ENCODE peak calls at places on chromosomes 1 and 21, in five cellular contexts. J is breast epithelium; R is neuronal stem cell; U is colonic mucosa; B is naive thymus-derived CD4-positive, alpha-beta T cell. L is an unnamed sample.

GRCh38 chr1:23524716-23525401 is 6.2 kb downstream of the E2F2 start:
- DNase-seq in J (no peak), R (no peak), U (peak; percentile 92), B (no peak), L (no peak)

GRCh38 chr1:219745070-219745469 is 132.2 kb upstream of the ZC3H11B start:
- DNase-seq in J (no peak), R (no peak), U (no peak), B (no peak), L (no peak)

GRCh38 chr1:193568451-193568985 is 382.1 kb upstream of the B3GALT2 start:
- DNase-seq in J (no peak), R (no peak), U (no peak), B (no peak), L (no peak)

GRCh38 chr1:26403656-26404055 is 7.0 kb upstream of the LIN28A start:
- DNase-seq in J (no peak), R (no peak), U (no peak), B (no peak), L (no peak)

GRCh38 chr21:25313891-25314646 is 293.2 kb downstream of the MRPL39 start:
- DNase-seq in J (no peak), R (no peak), U (no peak), B (no peak), L (no peak)

GRCh38 chr1:84691139-84691783 is 1.0 kb upstream of the SSX2IP start:
- DNase-seq in J (no peak), R (no peak), U (no peak), B (no peak), L (no peak)

GRCh38 chr1:180841460-180841859 is 71.2 kb upstream of the KIAA1614 start:
- DNase-seq in J (no peak), R (no peak), U (no peak), B (no peak), L (no peak)

GRCh38 chr1:18446751-18447150 is 34.0 kb upstream of the KLHDC7A start:
- DNase-seq in J (no peak), R (no peak), U (no peak), B (no peak), L (no peak)

GRCh38 chr21:26881504-26882228 is 36.5 kb upstream of the ADAMTS1 start:
- DNase-seq in J (no peak), R (peak; percentile 8), U (no peak), B (no peak), L (no peak)

GRCh38 chr1:1371354-1371740 is 3.7 kb downstream of the AURKAIP1 start:
- DNase-seq in J (no peak), R (no peak), U (no peak), B (peak; percentile 57), L (no peak)
- H3K4me3 ChIP-seq in J (no peak overlapping the region), R (no peak overlapping the region), U (no peak overlapping the region), B (peak overlapping the region; percentile 33), L (no peak overlapping the region)

GRCh38 chr21:17050646-17051045 is 462.2 kb upstream of the CXADR start:
- DNase-seq in J (no peak), R (no peak), U (no peak), B (no peak), L (no peak)
- H3K4me3 ChIP-seq in J (no peak overlapping the region), R (no peak overlapping the region), U (no peak overlapping the region), B (no peak overlapping the region), L (no peak overlapping the region)

GRCh38 chr1:147768582-147768981 is 8.2 kb upstream of the GJA5 start:
- DNase-seq in J (no peak), R (no peak), U (no peak), B (no peak), L (no peak)

GRCh38 chr1:147772540-147772939 is 12.1 kb upstream of the GJA5 start:
- DNase-seq in J (no peak), R (no peak), U (no peak), B (no peak), L (no peak)

GRCh38 chr1:147769107-147769506 is 8.7 kb upstream of the GJA5 start:
- DNase-seq in J (no peak), R (no peak), U (no peak), B (no peak), L (peak; percentile 31)

GRCh38 chr1:147771216-147772125 is 11.1 kb upstream of the GJA5 start:
- DNase-seq in J (no peak), R (no peak), U (no peak), B (no peak), L (peak; percentile 43)

DNA sequence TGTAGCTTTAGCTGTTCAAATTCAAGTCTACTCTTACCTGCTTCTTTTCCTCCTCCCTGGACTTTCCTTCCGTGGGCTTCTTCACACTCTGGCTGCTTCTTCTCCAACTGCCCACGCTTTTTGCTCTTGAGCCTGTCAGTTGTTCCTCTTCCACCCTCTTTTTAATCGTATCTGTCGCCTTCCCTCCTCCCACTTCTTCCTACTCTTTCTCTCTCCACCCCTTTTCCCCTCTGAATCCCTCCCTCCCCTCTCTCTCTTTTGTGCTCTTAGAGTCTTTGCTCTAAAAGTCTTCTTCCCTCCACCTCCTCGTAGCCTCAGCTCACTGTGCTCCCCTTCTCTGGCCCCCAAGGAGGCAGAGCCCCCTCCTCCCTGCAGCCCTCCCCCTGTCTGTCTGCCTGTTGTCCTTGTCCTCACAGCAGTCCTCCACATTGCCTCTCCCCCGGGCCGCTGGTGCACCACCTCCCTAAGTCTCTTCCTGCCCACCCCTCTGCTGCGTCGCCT is 12.9 kb upstream of the GJA5 start:
- DNase-seq in J (no peak), R (no peak), U (no peak), B (no peak), L (no peak)
- H3K4me3 ChIP-seq in J (no peak overlapping the region), R (no peak overlapping the region), U (no peak overlapping the region), B (no peak overlapping the region), L (peak overlapping the region; percentile 65)

GRCh38 chr21:41762753-41763152 is 4.1 kb downstream of the RIPK4 start:
- DNase-seq in J (no peak), R (no peak), U (no peak), B (no peak), L (no peak)
- H3K4me3 ChIP-seq in J (no peak overlapping the region), R (no peak overlapping the region), U (no peak overlapping the region), B (no peak overlapping the region), L (no peak overlapping the region)

GRCh38 chr1:207813513-207813881 is 61.6 kb downstream of the CD46 start:
- DNase-seq in J (no peak), R (no peak), U (no peak), B (no peak), L (no peak)

GRCh38 chr1:207814469-207814868 is 62.6 kb downstream of the CD46 start:
- DNase-seq in J (no peak), R (no peak), U (no peak), B (no peak), L (no peak)

GRCh38 chr1:207811920-207812720 is 60.3 kb downstream of the CD46 start:
- DNase-seq in J (peak; percentile 90), R (no peak), U (no peak), B (no peak), L (no peak)

GRCh38 chr1:207813946-207814345 is 62.1 kb downstream of the CD46 start:
- DNase-seq in J (no peak), R (no peak), U (no peak), B (no peak), L (no peak)

DNA sequence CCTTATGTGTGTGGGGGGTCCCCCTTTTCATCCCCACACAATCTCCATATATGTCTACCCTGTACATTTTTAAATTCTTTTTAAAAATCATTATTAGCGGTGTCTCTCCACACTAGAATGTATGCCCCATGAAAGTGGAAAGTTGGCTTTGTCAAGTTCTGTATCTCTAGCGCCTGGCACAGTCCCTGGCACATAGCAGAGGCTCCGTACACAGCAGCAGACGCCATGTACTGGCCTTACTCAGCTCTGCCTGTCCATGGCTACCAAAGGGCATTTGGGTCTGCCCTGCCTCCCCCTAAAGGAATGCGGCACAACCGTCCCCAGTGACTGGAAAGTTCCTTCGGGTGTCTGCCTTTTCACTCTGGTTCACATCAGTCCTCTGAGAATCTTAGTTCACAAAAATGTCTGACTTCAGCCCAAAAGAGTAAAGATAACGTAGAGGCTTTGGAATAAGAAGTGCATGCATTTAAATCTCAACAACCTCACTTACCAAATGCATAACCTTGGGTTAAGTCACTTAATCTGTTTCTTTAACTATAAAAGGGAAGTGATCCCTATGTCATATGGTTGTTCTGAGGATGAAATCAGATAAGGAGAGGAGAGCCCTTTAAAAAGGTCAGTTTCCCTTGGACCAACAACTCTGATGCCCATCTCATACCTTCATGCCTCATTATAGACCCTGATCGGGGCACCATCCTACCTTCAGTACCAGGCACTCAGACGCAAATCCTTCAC is 61.1 kb downstream of the CD46 start:
- DNase-seq in J (no peak), R (no peak), U (no peak), B (no peak), L (no peak)
- H3K4me3 ChIP-seq in J (no peak overlapping the region), R (no peak overlapping the region), U (no peak overlapping the region), B (no peak overlapping the region), L (peak overlapping the region; percentile 53)

DNA sequence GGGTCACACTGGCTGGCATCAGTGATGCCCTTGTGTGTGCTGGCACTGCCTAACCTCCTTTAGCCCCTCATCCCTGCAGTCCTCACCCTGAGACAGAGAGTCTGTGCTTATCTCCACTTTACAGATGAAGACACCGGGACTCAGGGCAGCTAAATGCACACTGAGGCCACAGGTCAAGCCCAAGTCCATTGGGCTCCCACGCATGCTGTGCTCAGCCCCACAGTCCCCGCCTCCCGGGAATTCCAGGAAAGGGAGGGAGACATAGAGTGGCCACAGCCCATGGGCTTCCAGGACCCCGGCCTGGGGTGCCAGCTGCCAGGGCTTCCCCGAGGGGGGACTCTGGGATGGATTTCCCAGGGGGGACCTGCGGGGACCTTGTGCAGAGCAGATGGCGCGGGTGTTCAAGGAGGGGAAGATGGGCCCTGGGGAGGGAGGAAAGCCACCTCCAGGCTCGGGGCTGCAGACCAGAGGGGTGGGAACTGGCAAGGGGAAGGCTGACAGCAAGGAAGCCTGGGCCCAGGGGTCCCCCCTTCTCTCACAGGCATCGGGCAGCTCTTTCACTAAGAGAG is 90.3 kb downstream of the SPSB1 start:
- DNase-seq in J (no peak), R (no peak), U (no peak), B (no peak), L (no peak)
- H3K4me3 ChIP-seq in J (no peak overlapping the region), R (no peak overlapping the region), U (no peak overlapping the region), B (no peak overlapping the region), L (no peak overlapping the region)

DNA sequence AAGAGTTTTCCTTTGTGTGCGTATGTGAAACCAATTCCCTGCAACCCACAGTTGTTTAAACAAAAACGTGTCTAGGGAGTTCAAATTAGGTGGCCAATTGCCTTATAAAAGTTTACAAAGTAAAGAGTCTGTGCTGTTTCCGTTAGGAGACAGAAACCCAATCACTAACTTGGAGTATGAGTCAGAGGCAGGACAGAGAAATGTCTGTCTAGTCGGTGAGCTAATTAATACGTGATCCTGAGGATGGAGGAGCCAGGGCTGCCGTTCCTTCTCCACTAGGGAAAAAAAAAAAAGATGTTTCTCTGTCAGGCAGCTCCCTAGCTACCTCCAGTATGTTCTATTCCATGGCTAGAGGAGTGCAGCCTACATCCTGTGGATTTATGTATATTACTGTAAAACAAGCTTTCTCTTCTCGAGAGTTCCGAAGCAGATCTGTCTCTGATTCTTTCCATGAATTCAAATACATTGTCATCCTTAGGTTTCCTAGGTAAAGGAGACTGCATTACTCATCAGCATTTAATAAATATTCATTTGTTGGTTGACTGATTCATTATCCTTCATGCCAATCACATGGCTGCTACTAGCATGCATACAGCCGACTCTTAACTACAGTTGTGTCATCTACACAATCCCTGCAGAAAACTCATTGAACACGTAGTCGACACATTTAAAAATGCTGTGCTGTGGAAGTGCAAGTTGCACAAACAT is 430.6 kb downstream of the KIF26B start:
- DNase-seq in J (no peak), R (no peak), U (no peak), B (no peak), L (no peak)
- H3K4me3 ChIP-seq in J (no peak overlapping the region), R (no peak overlapping the region), U (no peak overlapping the region), B (no peak overlapping the region), L (no peak overlapping the region)